ENCODE peak calls at places on chromosome 14, in nine cellular contexts. L is Panc1; W is CD4-positive, CD25-positive, alpha-beta regulatory T cell; M is Peyer's patch; Y is fibroblast of lung; H is endodermal cell; G is stomach; E is endothelial cell of umbilical vein; D is H9. S is an unnamed sample.

GRCh38 chr14:76920572-76921175 is 94.5 kb downstream of the LRRC74A start:
- DNase-seq in L (no peak), W (no peak), M (no peak), Y (no peak), H (no peak), G (no peak), E (no peak), D (peak; percentile 64), S (no peak)

GRCh38 chr14:65226824-65227604 is 124.7 kb upstream of the MAX start:
- DNase-seq in L (no peak), W (no peak), M (peak; percentile 74), Y (peak; percentile 49), H (peak; percentile 90), G (peak; percentile 79), E (no peak), D (no peak), S (no peak)

GRCh38 chr14:50117456-50117855 is 1.1 kb upstream of the VCPKMT start:
- DNase-seq in L (no peak), W (no peak), M (no peak), Y (no peak), H (no peak), G (no peak), E (no peak), D (no peak), S (no peak)

GRCh38 chr14:84657866-84658385 is 872.0 kb upstream of the FLRT2 start:
- DNase-seq in L (no peak), W (no peak), M (no peak), Y (no peak), H (no peak), G (no peak), E (no peak), D (no peak), S (no peak)

GRCh38 chr14:92984082-92984788 is 61.3 kb downstream of the CHGA start:
- DNase-seq in L (no peak), W (no peak), M (no peak), Y (no peak), H (no peak), G (no peak), E (no peak), D (no peak), S (no peak)

GRCh38 chr14:97491697-97492096 is 694.5 kb downstream of the VRK1 start:
- DNase-seq in L (no peak), W (no peak), M (no peak), Y (no peak), H (no peak), G (no peak), E (no peak), D (no peak), S (no peak)

GRCh38 chr14:96417254-96417653 is 25.3 kb downstream of the AK7 start:
- DNase-seq in L (no peak), W (no peak), M (no peak), Y (no peak), H (no peak), G (no peak), E (no peak), D (no peak), S (no peak)

GRCh38 chr14:106605548-106606448 is 1079.4 kb downstream of the TMEM121 start:
- DNase-seq in L (no peak), W (peak; percentile 29), M (peak; percentile 91), Y (no peak), H (peak; percentile 44), G (peak; percentile 52), E (no peak), D (no peak), S (no peak)

GRCh38 chr14:38646391-38646790 is 390.5 kb upstream of the CLEC14A start:
- DNase-seq in L (no peak), W (no peak), M (no peak), Y (no peak), H (no peak), G (no peak), E (peak; percentile 1), D (no peak), S (no peak)

DNA sequence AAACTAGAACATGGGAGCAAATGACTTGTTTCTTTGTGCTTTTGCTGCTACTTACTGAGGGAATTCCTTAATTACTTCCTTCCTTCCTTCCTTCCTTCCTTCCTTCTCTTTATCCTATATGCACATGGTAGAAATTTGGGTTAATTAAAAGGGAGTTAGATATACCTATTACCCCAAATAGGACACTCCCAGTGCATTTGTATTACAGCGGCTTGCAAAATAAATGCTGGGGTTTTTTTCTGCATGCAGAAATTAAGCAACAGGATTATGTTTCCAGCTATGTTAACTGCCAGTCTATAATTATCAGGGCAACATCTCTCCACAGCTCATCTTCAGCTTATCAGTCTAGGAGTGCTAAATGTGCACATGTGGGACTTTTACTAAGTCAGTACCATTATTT is 132.8 kb upstream of the SLC35F4 start:
- DNase-seq in L (no peak), W (no peak), M (no peak), Y (no peak), H (no peak), G (no peak), E (no peak), D (no peak), S (no peak)
- H3K27ac ChIP-seq in L (no peak overlapping the region), W (no peak overlapping the region), M (no peak overlapping the region), Y (no peak overlapping the region), H (no peak overlapping the region), G (no peak overlapping the region), E (no peak overlapping the region), D (no peak overlapping the region), S (no peak overlapping the region)

GRCh38 chr14:69664865-69665526 is 53.6 kb downstream of the SUSD6 start:
- DNase-seq in L (no peak), W (no peak), M (no peak), Y (no peak), H (no peak), G (no peak), E (no peak), D (no peak), S (no peak)
- H3K4me1 ChIP-seq in L (peaks cover 18% of the 10 kb centered on the region), W (peaks cover 55% of the 10 kb centered on the region), M (peaks cover 31% of the 10 kb centered on the region), Y (peaks cover 13% of the 10 kb centered on the region), H (peaks cover 20% of the 10 kb centered on the region), G (peaks cover 65% of the 10 kb centered on the region), E (peaks cover 16% of the 10 kb centered on the region), D (peaks cover 6% of the 10 kb centered on the region), S (peaks cover 6% of the 10 kb centered on the region)

GRCh38 chr14:100663528-100664052 is 63.1 kb upstream of the DLK1 start:
- DNase-seq in L (no peak), W (no peak), M (no peak), Y (no peak), H (no peak), G (no peak), E (no peak), D (no peak), S (no peak)
- H3K27ac ChIP-seq in L (peak overlapping the region; percentile 51), W (no peak overlapping the region), M (no peak overlapping the region), Y (no peak overlapping the region), H (no peak overlapping the region), G (no peak overlapping the region), E (no peak overlapping the region), D (no peak overlapping the region), S (no peak overlapping the region)

DNA sequence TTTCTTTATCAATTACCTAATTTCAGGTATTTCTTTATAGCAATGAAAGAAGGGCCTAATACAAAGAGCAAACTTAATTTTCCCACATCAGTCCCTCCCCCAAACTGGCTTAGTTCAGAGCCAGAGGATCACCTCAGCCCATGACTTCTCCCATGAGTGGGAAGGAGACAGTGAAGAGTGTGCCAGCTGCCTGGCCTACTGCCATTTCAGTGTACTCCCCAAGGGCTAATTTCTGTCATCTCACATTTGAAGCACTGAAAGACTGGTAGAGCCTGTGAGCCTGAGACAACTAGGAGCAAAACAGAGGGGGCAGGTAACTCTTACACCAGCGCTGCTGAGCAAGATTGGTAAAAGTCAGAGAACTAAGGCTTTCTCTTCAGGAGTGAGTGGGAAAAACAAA is 29.1 kb upstream of the ADAM20 start:
- DNase-seq in L (no peak), W (no peak), M (no peak), Y (no peak), H (no peak), G (no peak), E (no peak), D (no peak), S (no peak)
- H3K4me1 ChIP-seq in L (no peaks in the 10 kb centered on the region), W (no peaks in the 10 kb centered on the region), M (no peaks in the 10 kb centered on the region), Y (no peaks in the 10 kb centered on the region), H (no peaks in the 10 kb centered on the region), G (no peaks in the 10 kb centered on the region), E (no peaks in the 10 kb centered on the region), D (no peaks in the 10 kb centered on the region), S (no peaks in the 10 kb centered on the region)

GRCh38 chr14:90828642-90829487 is 12.6 kb upstream of the TTC7B start:
- DNase-seq in L (no peak), W (no peak), M (peak; percentile 57), Y (no peak), H (no peak), G (peak; percentile 31), E (no peak), D (no peak), S (no peak)
- H3K27ac ChIP-seq in L (peak overlapping the region; percentile 86), W (peak overlapping the region; percentile 77), M (peak overlapping the region; percentile 85), Y (no peak overlapping the region), H (no peak overlapping the region), G (peak overlapping the region; percentile 84), E (peak overlapping the region; percentile 27), D (no peak overlapping the region), S (no peak overlapping the region)

GRCh38 chr14:68089146-68089715 is 269.7 kb downstream of the RAD51B start:
- DNase-seq in L (peak; percentile 42), W (no peak), M (no peak), Y (peak; percentile 39), H (no peak), G (no peak), E (peak; percentile 6), D (no peak), S (no peak)
- H3K4me1 ChIP-seq in L (peaks cover 17% of the 10 kb centered on the region), W (no peaks in the 10 kb centered on the region), M (no peaks in the 10 kb centered on the region), Y (no peaks in the 10 kb centered on the region), H (no peaks in the 10 kb centered on the region), G (no peaks in the 10 kb centered on the region), E (no peaks in the 10 kb centered on the region), D (peaks cover 5% of the 10 kb centered on the region), S (peaks cover 2% of the 10 kb centered on the region)

DNA sequence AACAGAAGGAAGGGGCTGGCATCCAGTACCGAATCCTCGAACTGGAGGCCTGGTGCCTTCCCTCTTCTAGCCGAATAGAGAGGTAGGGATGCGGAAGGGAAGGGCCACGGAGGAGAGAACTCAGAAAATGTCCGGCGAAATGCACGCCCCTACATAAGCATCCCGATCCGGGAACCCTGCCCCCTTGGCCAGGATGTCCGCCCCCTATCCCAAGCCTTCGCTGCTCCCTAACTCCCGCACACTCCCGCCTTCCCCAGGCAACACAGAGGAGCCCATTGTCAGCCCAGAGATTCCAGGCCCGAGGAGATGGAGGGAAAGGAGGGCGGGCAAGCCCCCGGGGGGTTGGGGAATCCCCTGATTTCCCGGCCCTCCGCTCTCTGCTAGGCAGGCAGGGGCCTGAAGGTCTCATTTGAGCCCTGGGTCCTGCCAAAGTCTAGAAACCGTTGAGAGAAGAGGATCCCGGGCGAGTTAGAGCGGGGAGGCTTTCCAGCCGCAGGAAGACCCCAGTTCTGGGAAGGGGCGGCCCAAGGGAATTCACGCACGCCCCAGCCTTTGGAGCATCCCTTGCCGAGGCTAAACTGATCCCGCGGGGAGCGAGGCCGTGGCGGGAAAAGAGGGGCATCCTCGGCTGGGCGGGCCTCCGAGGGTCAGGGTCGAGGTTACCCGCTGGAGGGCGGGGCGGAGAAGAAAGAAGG is 569 bp upstream of the ARHGEF40 start:
- DNase-seq in L (no peak), W (no peak), M (no peak), Y (peak; percentile 23), H (peak; percentile 86), G (no peak), E (no peak), D (peak; percentile 79), S (no peak)
- H3K27ac ChIP-seq in L (peak overlapping the region; percentile 61), W (no peak overlapping the region), M (peak overlapping the region; percentile 87), Y (peak overlapping the region; percentile 59), H (peak overlapping the region; percentile 94), G (peak overlapping the region; percentile 91), E (no peak overlapping the region), D (no peak overlapping the region), S (no peak overlapping the region)

GRCh38 chr14:74606727-74607126 is 5.3 kb downstream of the LTBP2 start:
- DNase-seq in L (no peak), W (no peak), M (no peak), Y (no peak), H (no peak), G (no peak), E (no peak), D (no peak), S (no peak)
- H3K4me1 ChIP-seq in L (peaks cover 13% of the 10 kb centered on the region), W (peaks cover 15% of the 10 kb centered on the region), M (no peaks in the 10 kb centered on the region), Y (peaks cover 32% of the 10 kb centered on the region), H (no peaks in the 10 kb centered on the region), G (peaks cover 5% of the 10 kb centered on the region), E (peaks cover 22% of the 10 kb centered on the region), D (no peaks in the 10 kb centered on the region), S (no peaks in the 10 kb centered on the region)